ENCODE peak calls at places on chromosomes 1 and 21, in eight cellular contexts. One of them, this sample, is unnamed.

GRCh38 chr1:183806086-183806485 is 1.2 kb downstream of the RGL1 start:
- DNase-seq in NCI-H1092: no peak
- DNase-seq in stimulated activated CD4-positive, alpha-beta T cell treated with anti-CD3 and anti-CD28 coated beads, Interleukin-2, amount 100 ng/mL, for 24 hours: no peak
- DNase-seq in Ammon's horn: no peak
- DNase-seq in NCI-H1436: no peak
- DNase-seq in HEK293T: no peak
- DNase-seq in heart right ventricle: no peak
- DNase-seq in stimulated activated CD8-positive, alpha-beta memory T cell treated with anti-CD3 and anti-CD28 coated beads, Interleukin-4, amount 100 ng/mL, for 48 hours: no peak
- DNase-seq in this sample: no peak

GRCh38 chr1:109793486-109794318 is 30.0 kb upstream of the EPS8L3 start:
- DNase-seq in NCI-H1092: peak; percentile 85
- DNase-seq in stimulated activated CD4-positive, alpha-beta T cell treated with anti-CD3 and anti-CD28 coated beads, Interleukin-2, amount 100 ng/mL, for 24 hours: no peak
- DNase-seq in Ammon's horn: peak; percentile 69
- DNase-seq in NCI-H1436: peak; percentile 95
- DNase-seq in HEK293T: no peak
- DNase-seq in heart right ventricle: no peak
- DNase-seq in stimulated activated CD8-positive, alpha-beta memory T cell treated with anti-CD3 and anti-CD28 coated beads, Interleukin-4, amount 100 ng/mL, for 48 hours: peak; percentile 66
- DNase-seq in this sample: no peak

GRCh38 chr21:42313501-42313969 is 1.7 kb downstream of the TFF3 start:
- DNase-seq in NCI-H1092: peak; percentile 68
- DNase-seq in stimulated activated CD4-positive, alpha-beta T cell treated with anti-CD3 and anti-CD28 coated beads, Interleukin-2, amount 100 ng/mL, for 24 hours: no peak
- DNase-seq in Ammon's horn: no peak
- DNase-seq in NCI-H1436: no peak
- DNase-seq in HEK293T: no peak
- DNase-seq in heart right ventricle: no peak
- DNase-seq in stimulated activated CD8-positive, alpha-beta memory T cell treated with anti-CD3 and anti-CD28 coated beads, Interleukin-4, amount 100 ng/mL, for 48 hours: peak; percentile 15
- DNase-seq in this sample: no peak

GRCh38 chr1:219350621-219351020 is 176.9 kb downstream of the LYPLAL1 start:
- DNase-seq in NCI-H1092: no peak
- DNase-seq in stimulated activated CD4-positive, alpha-beta T cell treated with anti-CD3 and anti-CD28 coated beads, Interleukin-2, amount 100 ng/mL, for 24 hours: no peak
- DNase-seq in Ammon's horn: no peak
- DNase-seq in NCI-H1436: no peak
- DNase-seq in HEK293T: no peak
- DNase-seq in heart right ventricle: no peak
- DNase-seq in stimulated activated CD8-positive, alpha-beta memory T cell treated with anti-CD3 and anti-CD28 coated beads, Interleukin-4, amount 100 ng/mL, for 48 hours: no peak
- DNase-seq in this sample: no peak

GRCh38 chr1:60031116-60031515 is 42.5 kb downstream of the C1orf87 start:
- DNase-seq in NCI-H1092: no peak
- DNase-seq in stimulated activated CD4-positive, alpha-beta T cell treated with anti-CD3 and anti-CD28 coated beads, Interleukin-2, amount 100 ng/mL, for 24 hours: no peak
- DNase-seq in Ammon's horn: no peak
- DNase-seq in NCI-H1436: no peak
- DNase-seq in HEK293T: no peak
- DNase-seq in heart right ventricle: no peak
- DNase-seq in stimulated activated CD8-positive, alpha-beta memory T cell treated with anti-CD3 and anti-CD28 coated beads, Interleukin-4, amount 100 ng/mL, for 48 hours: no peak
- DNase-seq in this sample: no peak

GRCh38 chr1:19852036-19852435 is 30.2 kb upstream of the OTUD3 start:
- DNase-seq in NCI-H1092: no peak
- DNase-seq in stimulated activated CD4-positive, alpha-beta T cell treated with anti-CD3 and anti-CD28 coated beads, Interleukin-2, amount 100 ng/mL, for 24 hours: no peak
- DNase-seq in Ammon's horn: no peak
- DNase-seq in NCI-H1436: no peak
- DNase-seq in HEK293T: no peak
- DNase-seq in heart right ventricle: no peak
- DNase-seq in stimulated activated CD8-positive, alpha-beta memory T cell treated with anti-CD3 and anti-CD28 coated beads, Interleukin-4, amount 100 ng/mL, for 48 hours: no peak
- DNase-seq in this sample: no peak

GRCh38 chr1:66119148-66119547 is 326.5 kb downstream of the PDE4B start:
- DNase-seq in NCI-H1092: no peak
- DNase-seq in stimulated activated CD4-positive, alpha-beta T cell treated with anti-CD3 and anti-CD28 coated beads, Interleukin-2, amount 100 ng/mL, for 24 hours: no peak
- DNase-seq in Ammon's horn: no peak
- DNase-seq in NCI-H1436: no peak
- DNase-seq in HEK293T: no peak
- DNase-seq in heart right ventricle: no peak
- DNase-seq in stimulated activated CD8-positive, alpha-beta memory T cell treated with anti-CD3 and anti-CD28 coated beads, Interleukin-4, amount 100 ng/mL, for 48 hours: no peak
- DNase-seq in this sample: no peak

GRCh38 chr1:109197163-109198042 is 16.3 kb upstream of the SARS1 start:
- DNase-seq in NCI-H1092: no peak
- DNase-seq in stimulated activated CD4-positive, alpha-beta T cell treated with anti-CD3 and anti-CD28 coated beads, Interleukin-2, amount 100 ng/mL, for 24 hours: peak; percentile 13
- DNase-seq in Ammon's horn: no peak
- DNase-seq in NCI-H1436: no peak
- DNase-seq in HEK293T: no peak
- DNase-seq in heart right ventricle: peak; percentile 19
- DNase-seq in stimulated activated CD8-positive, alpha-beta memory T cell treated with anti-CD3 and anti-CD28 coated beads, Interleukin-4, amount 100 ng/mL, for 48 hours: peak; percentile 49
- DNase-seq in this sample: no peak

GRCh38 chr1:156499194-156499702 is 1.3 kb downstream of the MEF2D start:
- DNase-seq in NCI-H1092: no peak
- DNase-seq in stimulated activated CD4-positive, alpha-beta T cell treated with anti-CD3 and anti-CD28 coated beads, Interleukin-2, amount 100 ng/mL, for 24 hours: no peak
- DNase-seq in Ammon's horn: peak; percentile 3
- DNase-seq in NCI-H1436: no peak
- DNase-seq in HEK293T: no peak
- DNase-seq in heart right ventricle: no peak
- DNase-seq in stimulated activated CD8-positive, alpha-beta memory T cell treated with anti-CD3 and anti-CD28 coated beads, Interleukin-4, amount 100 ng/mL, for 48 hours: peak; percentile 35
- DNase-seq in this sample: no peak

GRCh38 chr1:58702766-58703165 is 2.9 kb upstream of the MYSM1 start:
- DNase-seq in NCI-H1092: no peak
- DNase-seq in stimulated activated CD4-positive, alpha-beta T cell treated with anti-CD3 and anti-CD28 coated beads, Interleukin-2, amount 100 ng/mL, for 24 hours: no peak
- DNase-seq in Ammon's horn: no peak
- DNase-seq in NCI-H1436: no peak
- DNase-seq in HEK293T: no peak
- DNase-seq in heart right ventricle: no peak
- DNase-seq in stimulated activated CD8-positive, alpha-beta memory T cell treated with anti-CD3 and anti-CD28 coated beads, Interleukin-4, amount 100 ng/mL, for 48 hours: no peak
- DNase-seq in this sample: no peak

GRCh38 chr1:208201241-208201640 is 42.9 kb downstream of the PLXNA2 start:
- DNase-seq in NCI-H1092: no peak
- DNase-seq in stimulated activated CD4-positive, alpha-beta T cell treated with anti-CD3 and anti-CD28 coated beads, Interleukin-2, amount 100 ng/mL, for 24 hours: no peak
- DNase-seq in Ammon's horn: no peak
- DNase-seq in NCI-H1436: no peak
- DNase-seq in HEK293T: no peak
- DNase-seq in heart right ventricle: no peak
- DNase-seq in stimulated activated CD8-positive, alpha-beta memory T cell treated with anti-CD3 and anti-CD28 coated beads, Interleukin-4, amount 100 ng/mL, for 48 hours: no peak
- DNase-seq in this sample: peak; percentile 27

GRCh38 chr1:52386458-52386857 is 17.8 kb downstream of the ORC1 start:
- DNase-seq in NCI-H1092: no peak
- DNase-seq in stimulated activated CD4-positive, alpha-beta T cell treated with anti-CD3 and anti-CD28 coated beads, Interleukin-2, amount 100 ng/mL, for 24 hours: no peak
- DNase-seq in Ammon's horn: no peak
- DNase-seq in NCI-H1436: no peak
- DNase-seq in HEK293T: no peak
- DNase-seq in heart right ventricle: no peak
- DNase-seq in stimulated activated CD8-positive, alpha-beta memory T cell treated with anti-CD3 and anti-CD28 coated beads, Interleukin-4, amount 100 ng/mL, for 48 hours: no peak
- DNase-seq in this sample: no peak

This sample was measured in tibial nerve.